ENCODE peak calls at places on chromosome 9, in six cellular contexts. One of them, this sample, is unnamed.

GRCh38 chr9:114407889-114408288 is 20.1 kb upstream of the AKNA start:
- DNase-seq in H9: no peak
- DNase-seq in endothelial cell: no peak
- DNase-seq in activated CD8-positive, alpha-beta T cell treated with anti-CD3 and anti-CD28 coated beads for 36 hours: no peak
- DNase-seq in fibroblast of villous mesenchyme: no peak
- DNase-seq in nephron progenitor cell: no peak
- DNase-seq in this sample: no peak

GRCh38 chr9:112970939-112971338 is 41.1 kb downstream of the ZNF883 start:
- DNase-seq in endothelial cell: no peak
- DNase-seq in activated CD8-positive, alpha-beta T cell treated with anti-CD3 and anti-CD28 coated beads for 36 hours: no peak
- DNase-seq in nephron progenitor cell: no peak
- DNase-seq in fibroblast of villous mesenchyme: peak; percentile 13
- DNase-seq in H9: no peak
- DNase-seq in this sample: no peak

GRCh38 chr9:14863402-14863801 is 46.8 kb downstream of the FREM1 start:
- DNase-seq in endothelial cell: no peak
- DNase-seq in fibroblast of villous mesenchyme: no peak
- DNase-seq in activated CD8-positive, alpha-beta T cell treated with anti-CD3 and anti-CD28 coated beads for 36 hours: no peak
- DNase-seq in nephron progenitor cell: no peak
- DNase-seq in H9: no peak
- DNase-seq in this sample: no peak

GRCh38 chr9:79796411-79796810 is 224.6 kb downstream of the TLE4 start:
- DNase-seq in endothelial cell: no peak
- DNase-seq in nephron progenitor cell: no peak
- DNase-seq in activated CD8-positive, alpha-beta T cell treated with anti-CD3 and anti-CD28 coated beads for 36 hours: no peak
- DNase-seq in fibroblast of villous mesenchyme: no peak
- DNase-seq in H9: no peak
- DNase-seq in this sample: no peak

GRCh38 chr9:2163231-2163885 is 148.2 kb downstream of the SMARCA2 start:
- DNase-seq in activated CD8-positive, alpha-beta T cell treated with anti-CD3 and anti-CD28 coated beads for 36 hours: no peak
- DNase-seq in nephron progenitor cell: no peak
- DNase-seq in fibroblast of villous mesenchyme: no peak
- DNase-seq in endothelial cell: no peak
- DNase-seq in H9: no peak
- DNase-seq in this sample: no peak

GRCh38 chr9:36118706-36119105 is 17.8 kb upstream of the GLIPR2 start:
- DNase-seq in endothelial cell: no peak
- DNase-seq in nephron progenitor cell: no peak
- DNase-seq in H9: no peak
- DNase-seq in fibroblast of villous mesenchyme: no peak
- DNase-seq in activated CD8-positive, alpha-beta T cell treated with anti-CD3 and anti-CD28 coated beads for 36 hours: no peak
- DNase-seq in this sample: no peak

GRCh38 chr9:115057559-115057958 is 60.4 kb downstream of the TNC start:
- DNase-seq in activated CD8-positive, alpha-beta T cell treated with anti-CD3 and anti-CD28 coated beads for 36 hours: no peak
- DNase-seq in nephron progenitor cell: no peak
- DNase-seq in endothelial cell: no peak
- DNase-seq in H9: no peak
- DNase-seq in fibroblast of villous mesenchyme: peak; percentile 47
- DNase-seq in this sample: no peak

GRCh38 chr9:126794441-126794840 is 10.4 kb upstream of the ZBTB43 start:
- DNase-seq in fibroblast of villous mesenchyme: no peak
- DNase-seq in activated CD8-positive, alpha-beta T cell treated with anti-CD3 and anti-CD28 coated beads for 36 hours: no peak
- DNase-seq in nephron progenitor cell: no peak
- DNase-seq in H9: no peak
- DNase-seq in endothelial cell: no peak
- DNase-seq in this sample: no peak

GRCh38 chr9:85900504-85901201 is 40.3 kb upstream of the NAA35 start:
- DNase-seq in H9: peak; percentile 63
- DNase-seq in fibroblast of villous mesenchyme: peak; percentile 59
- DNase-seq in endothelial cell: peak; percentile 66
- DNase-seq in activated CD8-positive, alpha-beta T cell treated with anti-CD3 and anti-CD28 coated beads for 36 hours: peak; percentile 63
- DNase-seq in nephron progenitor cell: peak; percentile 55
- DNase-seq in this sample: peak; percentile 38

GRCh38 chr9:130371196-130371966 is 73.4 kb upstream of the ASS1 start:
- DNase-seq in nephron progenitor cell: no peak
- DNase-seq in endothelial cell: no peak
- DNase-seq in fibroblast of villous mesenchyme: no peak
- DNase-seq in H9: no peak
- DNase-seq in activated CD8-positive, alpha-beta T cell treated with anti-CD3 and anti-CD28 coated beads for 36 hours: no peak
- DNase-seq in this sample: no peak

GRCh38 chr9:81477669-81478068 is 211.7 kb downstream of the TLE1 start:
- DNase-seq in nephron progenitor cell: no peak
- DNase-seq in activated CD8-positive, alpha-beta T cell treated with anti-CD3 and anti-CD28 coated beads for 36 hours: no peak
- DNase-seq in fibroblast of villous mesenchyme: no peak
- DNase-seq in H9: no peak
- DNase-seq in endothelial cell: no peak
- DNase-seq in this sample: no peak

GRCh38 chr9:1005043-1005667 is 28.7 kb downstream of the DMRT3 start:
- DNase-seq in activated CD8-positive, alpha-beta T cell treated with anti-CD3 and anti-CD28 coated beads for 36 hours: peak; percentile 38
- DNase-seq in fibroblast of villous mesenchyme: peak; percentile 38
- DNase-seq in nephron progenitor cell: no peak
- DNase-seq in H9: peak; percentile 62
- DNase-seq in endothelial cell: peak; percentile 42
- DNase-seq in this sample: peak; percentile 18

GRCh38 chr9:3285365-3286161 is 240.2 kb downstream of the RFX3 start:
- DNase-seq in activated CD8-positive, alpha-beta T cell treated with anti-CD3 and anti-CD28 coated beads for 36 hours: no peak
- DNase-seq in nephron progenitor cell: no peak
- DNase-seq in endothelial cell: no peak
- DNase-seq in fibroblast of villous mesenchyme: peak; percentile 80
- DNase-seq in H9: no peak
- DNase-seq in this sample: no peak

GRCh38 chr9:99126312-99126711 is 21.4 kb downstream of the TGFBR1 start:
- DNase-seq in nephron progenitor cell: no peak
- DNase-seq in activated CD8-positive, alpha-beta T cell treated with anti-CD3 and anti-CD28 coated beads for 36 hours: no peak
- DNase-seq in fibroblast of villous mesenchyme: no peak
- DNase-seq in endothelial cell: no peak
- DNase-seq in H9: no peak
- DNase-seq in this sample: no peak

GRCh38 chr9:136650648-136651047 is 12.1 kb upstream of the EGFL7 start:
- DNase-seq in endothelial cell: no peak
- DNase-seq in nephron progenitor cell: no peak
- DNase-seq in fibroblast of villous mesenchyme: no peak
- DNase-seq in H9: no peak
- DNase-seq in activated CD8-positive, alpha-beta T cell treated with anti-CD3 and anti-CD28 coated beads for 36 hours: no peak
- DNase-seq in this sample: no peak

GRCh38 chr9:99905833-99906402 is 536 bp upstream of the STX17 start:
- DNase-seq in activated CD8-positive, alpha-beta T cell treated with anti-CD3 and anti-CD28 coated beads for 36 hours: no peak
- DNase-seq in H9: no peak
- DNase-seq in nephron progenitor cell: peak; percentile 4
- DNase-seq in endothelial cell: no peak
- DNase-seq in fibroblast of villous mesenchyme: no peak
- DNase-seq in this sample: no peak

GRCh38 chr9:134882204-134882785 is 1.7 kb downstream of the FCN2 start:
- DNase-seq in fibroblast of villous mesenchyme: no peak
- DNase-seq in endothelial cell: no peak
- DNase-seq in activated CD8-positive, alpha-beta T cell treated with anti-CD3 and anti-CD28 coated beads for 36 hours: no peak
- DNase-seq in nephron progenitor cell: no peak
- DNase-seq in H9: no peak
- DNase-seq in this sample: no peak

GRCh38 chr9:98057095-98057799 is 715 bp downstream of the NANS start:
- DNase-seq in activated CD8-positive, alpha-beta T cell treated with anti-CD3 and anti-CD28 coated beads for 36 hours: peak; percentile 66
- DNase-seq in H9: no peak
- DNase-seq in fibroblast of villous mesenchyme: peak; percentile 29
- DNase-seq in nephron progenitor cell: no peak
- DNase-seq in endothelial cell: no peak
- DNase-seq in this sample: no peak

GRCh38 chr9:137374131-137374845 is 48.7 kb downstream of the EXD3 start:
- DNase-seq in endothelial cell: no peak
- DNase-seq in fibroblast of villous mesenchyme: no peak
- DNase-seq in H9: peak; percentile 35
- DNase-seq in activated CD8-positive, alpha-beta T cell treated with anti-CD3 and anti-CD28 coated beads for 36 hours: no peak
- DNase-seq in nephron progenitor cell: no peak
- DNase-seq in this sample: no peak

GRCh38 chr9:36791204-36791948 is 218.7 kb downstream of the MELK start:
- DNase-seq in fibroblast of villous mesenchyme: no peak
- DNase-seq in nephron progenitor cell: no peak
- DNase-seq in activated CD8-positive, alpha-beta T cell treated with anti-CD3 and anti-CD28 coated beads for 36 hours: no peak
- DNase-seq in endothelial cell: no peak
- DNase-seq in H9: no peak
- DNase-seq in this sample: no peak

GRCh38 chr9:87122947-87123685 is 175.8 kb upstream of the GAS1 start:
- DNase-seq in nephron progenitor cell: no peak
- DNase-seq in fibroblast of villous mesenchyme: peak; percentile 75
- DNase-seq in activated CD8-positive, alpha-beta T cell treated with anti-CD3 and anti-CD28 coated beads for 36 hours: peak; percentile 20
- DNase-seq in H9: no peak
- DNase-seq in endothelial cell: no peak
- DNase-seq in this sample: no peak

GRCh38 chr9:108860354-108860753 is 1.7 kb upstream of the ACTL7A start:
- DNase-seq in fibroblast of villous mesenchyme: peak; percentile 13
- DNase-seq in endothelial cell: no peak
- DNase-seq in nephron progenitor cell: no peak
- DNase-seq in H9: no peak
- DNase-seq in activated CD8-positive, alpha-beta T cell treated with anti-CD3 and anti-CD28 coated beads for 36 hours: no peak
- DNase-seq in this sample: no peak

GRCh38 chr9:108860764-108861163 is 1.3 kb upstream of the ACTL7A start:
- DNase-seq in endothelial cell: no peak
- DNase-seq in activated CD8-positive, alpha-beta T cell treated with anti-CD3 and anti-CD28 coated beads for 36 hours: no peak
- DNase-seq in fibroblast of villous mesenchyme: no peak
- DNase-seq in H9: no peak
- DNase-seq in nephron progenitor cell: no peak
- DNase-seq in this sample: no peak

GRCh38 chr9:108859459-108860114 is 2.5 kb upstream of the ACTL7A start:
- DNase-seq in fibroblast of villous mesenchyme: no peak
- DNase-seq in nephron progenitor cell: no peak
- DNase-seq in endothelial cell: no peak
- DNase-seq in H9: no peak
- DNase-seq in activated CD8-positive, alpha-beta T cell treated with anti-CD3 and anti-CD28 coated beads for 36 hours: peak; percentile 33
- DNase-seq in this sample: no peak

GRCh38 chr9:108861464-108861863 is 602 bp upstream of the ACTL7A start:
- DNase-seq in fibroblast of villous mesenchyme: no peak
- DNase-seq in activated CD8-positive, alpha-beta T cell treated with anti-CD3 and anti-CD28 coated beads for 36 hours: no peak
- DNase-seq in nephron progenitor cell: no peak
- DNase-seq in endothelial cell: no peak
- DNase-seq in H9: no peak
- DNase-seq in this sample: no peak

GRCh38 chr9:108861997-108862396 is at the start of gene ACTL7A:
- DNase-seq in activated CD8-positive, alpha-beta T cell treated with anti-CD3 and anti-CD28 coated beads for 36 hours: no peak
- DNase-seq in fibroblast of villous mesenchyme: no peak
- DNase-seq in H9: no peak
- DNase-seq in endothelial cell: no peak
- DNase-seq in nephron progenitor cell: no peak
- DNase-seq in this sample: no peak
- TF ChIP-seq CTCF in activated CD8-positive, alpha-beta T cell treated with anti-CD3 and anti-CD28 coated beads for 36 hours: no peak
- TF ChIP-seq CTCF in fibroblast of villous mesenchyme: no peak
- TF ChIP-seq CTCF in H9: no peak
- TF ChIP-seq CTCF in endothelial cell: no peak
- TF ChIP-seq CTCF in nephron progenitor cell: no peak
- TF ChIP-seq CTCF in this sample: no peak

GRCh38 chr9:20369391-20369790 is 252.9 kb downstream of the MLLT3 start:
- DNase-seq in fibroblast of villous mesenchyme: no peak
- DNase-seq in nephron progenitor cell: no peak
- DNase-seq in endothelial cell: no peak
- DNase-seq in H9: no peak
- DNase-seq in activated CD8-positive, alpha-beta T cell treated with anti-CD3 and anti-CD28 coated beads for 36 hours: no peak
- DNase-seq in this sample: no peak
- TF ChIP-seq CTCF in fibroblast of villous mesenchyme: no peak
- TF ChIP-seq CTCF in nephron progenitor cell: no peak
- TF ChIP-seq CTCF in endothelial cell: no peak
- TF ChIP-seq CTCF in H9: peak; percentile 25
- TF ChIP-seq CTCF in activated CD8-positive, alpha-beta T cell treated with anti-CD3 and anti-CD28 coated beads for 36 hours: no peak
- TF ChIP-seq CTCF in this sample: no peak

GRCh38 chr9:105359899-105360298 is 87.9 kb upstream of the FSD1L start:
- DNase-seq in activated CD8-positive, alpha-beta T cell treated with anti-CD3 and anti-CD28 coated beads for 36 hours: peak; percentile 86
- DNase-seq in fibroblast of villous mesenchyme: no peak
- DNase-seq in H9: no peak
- DNase-seq in nephron progenitor cell: no peak
- DNase-seq in endothelial cell: no peak
- DNase-seq in this sample: no peak

GRCh38 chr9:105360344-105360743 is 87.5 kb upstream of the FSD1L start:
- DNase-seq in H9: no peak
- DNase-seq in nephron progenitor cell: no peak
- DNase-seq in activated CD8-positive, alpha-beta T cell treated with anti-CD3 and anti-CD28 coated beads for 36 hours: no peak
- DNase-seq in fibroblast of villous mesenchyme: no peak
- DNase-seq in endothelial cell: no peak
- DNase-seq in this sample: no peak

GRCh38 chr9:105357937-105358336 is 89.9 kb upstream of the FSD1L start:
- DNase-seq in endothelial cell: no peak
- DNase-seq in fibroblast of villous mesenchyme: no peak
- DNase-seq in activated CD8-positive, alpha-beta T cell treated with anti-CD3 and anti-CD28 coated beads for 36 hours: no peak
- DNase-seq in nephron progenitor cell: no peak
- DNase-seq in H9: no peak
- DNase-seq in this sample: no peak

GRCh38 chr9:105354448-105354847 is 93.4 kb upstream of the FSD1L start:
- DNase-seq in H9: no peak
- DNase-seq in nephron progenitor cell: no peak
- DNase-seq in endothelial cell: no peak
- DNase-seq in activated CD8-positive, alpha-beta T cell treated with anti-CD3 and anti-CD28 coated beads for 36 hours: no peak
- DNase-seq in fibroblast of villous mesenchyme: no peak
- DNase-seq in this sample: no peak

DNA sequence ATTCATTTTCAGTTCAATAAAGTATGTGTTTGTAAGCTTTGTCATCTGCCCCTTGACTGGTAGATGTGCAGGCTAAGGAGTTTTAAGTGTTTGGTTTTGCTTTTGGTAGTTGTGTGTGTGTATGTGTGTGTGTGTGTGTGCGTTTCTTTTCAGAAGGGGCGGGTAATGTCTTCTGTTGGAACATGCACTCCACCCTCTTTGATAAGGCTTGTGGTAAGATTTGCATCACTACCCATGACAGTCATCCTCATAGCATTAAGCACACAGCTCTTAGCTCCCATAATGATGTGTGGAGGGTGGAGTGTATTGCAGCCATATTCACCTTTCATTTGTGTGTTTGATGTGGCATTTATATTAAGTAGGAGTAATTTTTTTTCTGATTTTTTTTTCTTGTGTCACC is 92.0 kb upstream of the FSD1L start:
- DNase-seq in fibroblast of villous mesenchyme: peak; percentile 67
- DNase-seq in activated CD8-positive, alpha-beta T cell treated with anti-CD3 and anti-CD28 coated beads for 36 hours: peak; percentile 4
- DNase-seq in H9: no peak
- DNase-seq in endothelial cell: no peak
- DNase-seq in nephron progenitor cell: no peak
- DNase-seq in this sample: no peak
- TF ChIP-seq CTCF in fibroblast of villous mesenchyme: no peak
- TF ChIP-seq CTCF in activated CD8-positive, alpha-beta T cell treated with anti-CD3 and anti-CD28 coated beads for 36 hours: no peak
- TF ChIP-seq CTCF in H9: no peak
- TF ChIP-seq CTCF in endothelial cell: no peak
- TF ChIP-seq CTCF in nephron progenitor cell: no peak
- TF ChIP-seq CTCF in this sample: no peak

GRCh38 chr9:111833941-111834340 is 39.2 kb upstream of the SHOC1 start:
- DNase-seq in nephron progenitor cell: no peak
- DNase-seq in endothelial cell: no peak
- DNase-seq in fibroblast of villous mesenchyme: peak; percentile 76
- DNase-seq in H9: no peak
- DNase-seq in activated CD8-positive, alpha-beta T cell treated with anti-CD3 and anti-CD28 coated beads for 36 hours: no peak
- DNase-seq in this sample: no peak

GRCh38 chr9:111832428-111832827 is 37.7 kb upstream of the SHOC1 start:
- DNase-seq in nephron progenitor cell: no peak
- DNase-seq in activated CD8-positive, alpha-beta T cell treated with anti-CD3 and anti-CD28 coated beads for 36 hours: no peak
- DNase-seq in endothelial cell: no peak
- DNase-seq in fibroblast of villous mesenchyme: no peak
- DNase-seq in H9: no peak
- DNase-seq in this sample: no peak

GRCh38 chr9:111831371-111832108 is 36.8 kb upstream of the SHOC1 start:
- DNase-seq in endothelial cell: no peak
- DNase-seq in activated CD8-positive, alpha-beta T cell treated with anti-CD3 and anti-CD28 coated beads for 36 hours: no peak
- DNase-seq in nephron progenitor cell: no peak
- DNase-seq in fibroblast of villous mesenchyme: no peak
- DNase-seq in H9: no peak
- DNase-seq in this sample: no peak

GRCh38 chr9:111825468-111826145 is 30.9 kb upstream of the SHOC1 start:
- DNase-seq in nephron progenitor cell: no peak
- DNase-seq in activated CD8-positive, alpha-beta T cell treated with anti-CD3 and anti-CD28 coated beads for 36 hours: no peak
- DNase-seq in H9: no peak
- DNase-seq in fibroblast of villous mesenchyme: peak; percentile 20
- DNase-seq in endothelial cell: no peak
- DNase-seq in this sample: no peak

GRCh38 chr9:111828193-111828592 is 33.5 kb upstream of the SHOC1 start:
- DNase-seq in activated CD8-positive, alpha-beta T cell treated with anti-CD3 and anti-CD28 coated beads for 36 hours: no peak
- DNase-seq in nephron progenitor cell: no peak
- DNase-seq in fibroblast of villous mesenchyme: peak; percentile 31
- DNase-seq in H9: no peak
- DNase-seq in endothelial cell: no peak
- DNase-seq in this sample: no peak
- TF ChIP-seq CTCF in activated CD8-positive, alpha-beta T cell treated with anti-CD3 and anti-CD28 coated beads for 36 hours: peak; percentile 14
- TF ChIP-seq CTCF in nephron progenitor cell: no peak
- TF ChIP-seq CTCF in fibroblast of villous mesenchyme: no peak
- TF ChIP-seq CTCF in H9: no peak
- TF ChIP-seq CTCF in endothelial cell: no peak
- TF ChIP-seq CTCF in this sample: no peak